ENCODE peak calls at places on chromosomes 2 and 18, in four cellular contexts. B is neural crest cell, A is ascending aorta, G is progenitor cell of endocrine pancreas. R is an unnamed sample.

GRCh38 chr2:4962419-4962818 is 729.8 kb upstream of the SOX11 start:
- DNase-seq in B (no peak), A (no peak), G (no peak), R (no peak)

GRCh38 chr2:72630767-72631166 is 195.1 kb downstream of the EXOC6B start:
- DNase-seq in B (no peak), A (no peak), G (no peak), R (no peak)

GRCh38 chr2:144553379-144553778 is 33.5 kb upstream of the ZEB2 start:
- DNase-seq in B (no peak), A (no peak), G (no peak), R (no peak)

GRCh38 chr2:61660511-61661388 is 122.6 kb upstream of the XPO1 start:
- DNase-seq in B (no peak), A (no peak), G (no peak), R (no peak)

GRCh38 chr2:232377841-232378734 is 463 bp upstream of the ALPP start:
- DNase-seq in B (no peak), A (no peak), G (no peak), R (no peak)

GRCh38 chr2:100321881-100322820 is at the start of gene LONRF2:
- DNase-seq in B (peak), A (no peak), G (peak), R (no peak)

GRCh38 chr2:195898505-195898904 is 170.1 kb downstream of the DNAH7 start:
- DNase-seq in B (no peak), A (no peak), G (no peak), R (peak)

GRCh38 chr2:2422621-2423020 is 91.5 kb upstream of the MYT1L start:
- DNase-seq in B (no peak), A (no peak), G (no peak), R (no peak)

GRCh38 chr2:23425886-23426283 is 40.9 kb downstream of the KLHL29 start:
- DNase-seq in B (no peak), A (peak), G (no peak), R (no peak)

GRCh38 chr2:216606551-216607527 is 26.4 kb upstream of the IGFBP2 start:
- DNase-seq in B (peak), A (no peak), G (no peak), R (no peak)

GRCh38 chr2:174341995-174342571 is 7.3 kb downstream of the SP9 start:
- DNase-seq in B (peak), A (no peak), G (no peak), R (no peak)

GRCh38 chr2:167783266-167784070 is 463.9 kb downstream of the STK39 start:
- DNase-seq in B (no peak), A (no peak), G (no peak), R (no peak)

GRCh38 chr2:138559648-138560047 is 58.1 kb downstream of the SPOPL start:
- DNase-seq in B (no peak), A (no peak), G (no peak), R (no peak)

GRCh38 chr18:26771524-26771923 is 94.0 kb downstream of the AQP4 start:
- DNase-seq in B (no peak), A (no peak), G (no peak), R (no peak)
- TF ChIP-seq CTCF in B (peak), A (no peak), G (peak), R (no peak)

GRCh38 chr2:237171895-237172294 is 86.2 kb downstream of the COPS8 start:
- DNase-seq in B (no peak), A (no peak), G (no peak), R (no peak)

GRCh38 chr2:237167934-237168333 is 82.2 kb downstream of the COPS8 start:
- DNase-seq in B (no peak), A (no peak), G (no peak), R (no peak)

GRCh38 chr2:237170017-237170416 is 84.3 kb downstream of the COPS8 start:
- DNase-seq in B (no peak), A (no peak), G (no peak), R (no peak)

GRCh38 chr2:237167038-237167437 is 81.3 kb downstream of the COPS8 start:
- DNase-seq in B (no peak), A (no peak), G (no peak), R (no peak)

DNA sequence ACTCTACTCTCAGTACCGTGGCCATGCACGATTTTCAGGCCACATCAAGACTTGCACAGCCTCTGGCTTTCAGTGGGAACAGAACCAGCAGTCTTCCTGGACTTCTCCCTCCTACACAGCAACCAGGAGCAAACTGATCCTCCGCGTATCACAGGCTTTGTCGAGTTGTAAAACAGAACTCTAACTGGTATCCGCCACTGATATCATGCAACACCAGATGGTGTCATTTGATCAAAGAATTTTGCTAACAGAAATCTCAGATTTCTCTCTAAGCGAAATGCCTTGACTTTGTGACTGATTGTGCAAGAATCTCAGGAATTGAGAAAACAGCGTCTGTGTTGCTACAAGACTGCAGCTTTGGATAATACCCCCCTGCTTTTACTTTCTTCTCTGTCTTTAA is 85.7 kb downstream of the COPS8 start:
- DNase-seq in B (no peak), A (no peak), G (no peak), R (no peak)
- TF ChIP-seq CTCF in B (no peak), A (peak), G (no peak), R (no peak)

GRCh38 chr18:33135951-33136660 is 304.4 kb downstream of the CCDC178 start:
- DNase-seq in B (no peak), A (no peak), G (no peak), R (no peak)
- TF ChIP-seq CTCF in B (no peak), A (no peak), G (no peak), R (no peak)

GRCh38 chr2:136075466-136075865 is 42.5 kb downstream of the CXCR4 start:
- DNase-seq in B (no peak), A (no peak), G (no peak), R (no peak)
- TF ChIP-seq CTCF in B (no peak), A (no peak), G (no peak), R (no peak)

DNA sequence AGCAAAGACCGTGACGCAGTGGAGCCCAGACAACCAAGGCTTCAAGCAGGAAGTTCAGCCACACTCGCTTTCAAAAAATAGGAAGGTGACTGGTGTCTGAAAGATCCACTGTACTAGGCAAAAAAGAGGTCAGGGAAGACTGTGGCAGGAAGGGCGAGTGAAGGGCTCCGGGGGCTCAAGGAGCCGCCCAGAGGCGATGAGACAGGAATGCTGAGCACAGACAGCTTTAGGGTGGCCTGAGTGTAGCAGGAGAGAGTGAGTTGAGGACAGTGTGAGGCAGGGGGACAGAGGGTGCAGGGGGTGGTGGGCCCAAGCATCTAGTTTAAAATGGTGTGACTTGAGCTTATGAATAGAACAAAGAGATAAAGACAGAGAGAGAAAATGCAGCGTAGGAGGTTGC is 789.8 kb upstream of the RAB6C start:
- DNase-seq in B (peak), A (no peak), G (no peak), R (no peak)
- TF ChIP-seq CTCF in B (no peak), A (no peak), G (no peak), R (no peak)

GRCh38 chr2:7950035-7950612 is 731.7 kb upstream of the ID2 start:
- DNase-seq in B (no peak), A (peak), G (no peak), R (no peak)
- TF ChIP-seq CTCF in B (no peak), A (no peak), G (no peak), R (no peak)

DNA sequence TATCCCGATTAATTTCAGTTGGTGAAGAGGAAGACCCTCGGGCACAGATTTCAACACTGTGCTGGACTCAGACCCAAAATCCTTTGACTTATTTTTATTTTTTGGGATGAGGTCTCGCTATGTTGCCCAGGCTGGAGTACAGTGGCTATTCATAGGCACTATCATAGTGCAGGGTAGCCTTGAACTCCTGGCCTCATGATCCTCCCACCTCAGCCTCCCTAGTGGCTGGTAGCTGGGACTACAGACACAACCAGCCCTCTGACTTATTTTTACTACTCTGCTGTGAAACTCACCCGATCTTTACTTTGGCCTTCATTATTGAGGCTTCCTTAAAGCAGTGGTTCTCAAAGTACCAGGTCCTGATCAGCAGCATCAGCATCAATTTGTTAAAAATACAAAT is 18.2 kb upstream of the ADAM17 start:
- DNase-seq in B (no peak), A (no peak), G (no peak), R (no peak)
- TF ChIP-seq CTCF in B (peak), A (peak), G (no peak), R (no peak)

R was measured in omental fat pad.